ENCODE peak calls at places on chromosomes 11 and 22, in nine cellular contexts. G is activated CD4-positive, CD25-positive, alpha-beta regulatory T cell; Y is HFF-Myc; S is ovary; T is IMR-90; P is nucleus accumbens; O is Ammon's horn; D is heart left ventricle; X is heart right ventricle. F is an unnamed sample.

GRCh38 chr11:118341749-118342489 is 586 bp downstream of the CD3D start:
- DNase-seq in X (no peak), S (no peak), P (no peak), Y (no peak), G (peak), D (no peak), O (no peak), T (no peak), F (no peak)

GRCh38 chr22:44107341-44107740 is 73.4 kb upstream of the PARVG start:
- DNase-seq in G (no peak), X (no peak), D (no peak), Y (no peak), O (no peak), T (no peak), P (no peak), S (no peak), F (no peak)

GRCh38 chr11:19094859-19095258 is 22.1 kb upstream of the ZDHHC13 start:
- DNase-seq in D (no peak), Y (no peak), T (no peak), P (no peak), X (no peak), O (no peak), G (no peak), S (no peak), F (no peak)

GRCh38 chr22:30943368-30943767 is 25.2 kb downstream of the MORC2 start:
- DNase-seq in D (no peak), S (no peak), O (no peak), Y (no peak), T (no peak), X (no peak), G (peak), P (no peak), F (no peak)

GRCh38 chr22:36640106-36640672 is 63.4 kb downstream of the CACNG2 start:
- DNase-seq in T (no peak), D (no peak), P (no peak), Y (no peak), S (no peak), X (no peak), G (no peak), O (no peak), F (no peak)

GRCh38 chr22:46934746-46935491 is 172.5 kb downstream of the TBC1D22A start:
- DNase-seq in P (no peak), T (peak), D (no peak), S (no peak), O (no peak), Y (peak), X (no peak), G (no peak), F (peak)

GRCh38 chr11:45102810-45103621 is 43.4 kb upstream of the PRDM11 start:
- DNase-seq in G (peak), D (peak), S (peak), P (peak), T (peak), Y (no peak), O (peak), X (peak), F (peak)

GRCh38 chr11:43923327-43924111 is 18.9 kb upstream of the C11orf96 start:
- DNase-seq in G (no peak), P (peak), X (peak), S (no peak), T (peak), O (peak), D (peak), Y (no peak), F (no peak)

GRCh38 chr11:70912226-70912840 is 340.0 kb downstream of the SHANK2 start:
- DNase-seq in X (no peak), P (no peak), O (no peak), T (peak), G (no peak), Y (no peak), S (no peak), D (no peak), F (no peak)

GRCh38 chr11:23995891-23996290 is 501.0 kb upstream of the LUZP2 start:
- DNase-seq in P (no peak), T (peak), Y (no peak), G (no peak), O (no peak), D (no peak), X (no peak), S (no peak), F (no peak)

GRCh38 chr11:59358020-59358419 is 675 bp upstream of the OR5AN1 start:
- DNase-seq in P (no peak), D (no peak), O (no peak), Y (no peak), G (no peak), T (no peak), X (no peak), S (no peak), F (no peak)

GRCh38 chr22:22928666-22929380 is 41.2 kb downstream of the IGLL5 start:
- DNase-seq in G (no peak), Y (no peak), O (no peak), S (no peak), X (peak), P (no peak), D (peak), T (peak), F (no peak)

GRCh38 chr11:47967577-47968230 is 12.7 kb upstream of the PTPRJ start:
- DNase-seq in D (no peak), S (no peak), P (no peak), O (no peak), X (no peak), T (peak), Y (no peak), G (no peak), F (no peak)

GRCh38 chr11:121762820-121763219 is 310.1 kb upstream of the SORL1-AS1 start:
- DNase-seq in D (no peak), T (peak), P (peak), O (peak), Y (no peak), S (peak), G (no peak), X (peak), F (no peak)

GRCh38 chr11:69419662-69420061 is 61.8 kb upstream of the LINC01488 start:
- DNase-seq in X (no peak), S (no peak), D (no peak), O (no peak), G (no peak), P (no peak), Y (no peak), T (no peak), F (no peak)

GRCh38 chr11:111935331-111936044 is 1.7 kb upstream of the DIXDC1 start:
- DNase-seq in D (no peak), O (no peak), T (peak), S (no peak), Y (no peak), P (no peak), X (no peak), G (no peak), F (no peak)

GRCh38 chr22:49368976-49369725 is 458.5 kb downstream of the BRD1 start:
- DNase-seq in T (no peak), P (no peak), S (no peak), Y (no peak), O (no peak), G (no peak), X (no peak), D (no peak), F (no peak)

F was measured in GOT3.